ENCODE peak calls at places on chromosomes 12 and 14, in nine cellular contexts. One of them, this sample, is unnamed.

GRCh38 chr14:29310757-29311156 is 544.2 kb downstream of the FOXG1 start:
- DNase-seq in endothelial cell: no peak
- DNase-seq in astrocyte of the cerebellum: peak; percentile 23
- DNase-seq in astrocyte of the spinal cord: peak; percentile 52
- DNase-seq in uterus: no peak
- DNase-seq in adrenal gland: no peak
- DNase-seq in GM10248: no peak
- DNase-seq in lower lobe of right lung: no peak
- DNase-seq in cardiac fibroblast: peak; percentile 91
- DNase-seq in this sample: no peak

GRCh38 chr12:57126561-57126960 is 1.7 kb upstream of the LRP1 start:
- DNase-seq in uterus: peak; percentile 18
- DNase-seq in GM10248: no peak
- DNase-seq in endothelial cell: no peak
- DNase-seq in adrenal gland: no peak
- DNase-seq in cardiac fibroblast: no peak
- DNase-seq in astrocyte of the cerebellum: no peak
- DNase-seq in lower lobe of right lung: no peak
- DNase-seq in astrocyte of the spinal cord: no peak
- DNase-seq in this sample: no peak

GRCh38 chr14:72810201-72810600 is 83.7 kb downstream of the DPF3 start:
- DNase-seq in astrocyte of the spinal cord: no peak
- DNase-seq in astrocyte of the cerebellum: no peak
- DNase-seq in adrenal gland: no peak
- DNase-seq in endothelial cell: no peak
- DNase-seq in cardiac fibroblast: peak; percentile 27
- DNase-seq in GM10248: no peak
- DNase-seq in lower lobe of right lung: no peak
- DNase-seq in uterus: no peak
- DNase-seq in this sample: no peak

GRCh38 chr12:123288751-123289346 is 17.2 kb upstream of the CDK2AP1 start:
- DNase-seq in astrocyte of the spinal cord: no peak
- DNase-seq in lower lobe of right lung: no peak
- DNase-seq in adrenal gland: no peak
- DNase-seq in astrocyte of the cerebellum: no peak
- DNase-seq in uterus: no peak
- DNase-seq in GM10248: no peak
- DNase-seq in cardiac fibroblast: no peak
- DNase-seq in endothelial cell: no peak
- DNase-seq in this sample: no peak

GRCh38 chr14:102821252-102821651 is 44.0 kb downstream of the TRAF3 start:
- DNase-seq in lower lobe of right lung: no peak
- DNase-seq in GM10248: no peak
- DNase-seq in astrocyte of the spinal cord: no peak
- DNase-seq in astrocyte of the cerebellum: no peak
- DNase-seq in uterus: no peak
- DNase-seq in cardiac fibroblast: no peak
- DNase-seq in adrenal gland: no peak
- DNase-seq in endothelial cell: no peak
- DNase-seq in this sample: no peak

GRCh38 chr12:130070017-130070653 is 92.1 kb upstream of the FZD10 start:
- DNase-seq in astrocyte of the spinal cord: no peak
- DNase-seq in endothelial cell: no peak
- DNase-seq in adrenal gland: peak; percentile 27
- DNase-seq in astrocyte of the cerebellum: no peak
- DNase-seq in cardiac fibroblast: no peak
- DNase-seq in uterus: no peak
- DNase-seq in lower lobe of right lung: no peak
- DNase-seq in GM10248: no peak
- DNase-seq in this sample: no peak

GRCh38 chr12:32036477-32037263 is 70.0 kb upstream of the BICD1 start:
- DNase-seq in GM10248: no peak
- DNase-seq in endothelial cell: no peak
- DNase-seq in adrenal gland: no peak
- DNase-seq in astrocyte of the spinal cord: no peak
- DNase-seq in lower lobe of right lung: no peak
- DNase-seq in cardiac fibroblast: no peak
- DNase-seq in uterus: no peak
- DNase-seq in astrocyte of the cerebellum: no peak
- DNase-seq in this sample: no peak

GRCh38 chr12:20370001-20370381 is 1.7 kb downstream of the PDE3A start:
- DNase-seq in endothelial cell: peak; percentile 10
- DNase-seq in adrenal gland: no peak
- DNase-seq in GM10248: no peak
- DNase-seq in uterus: peak; percentile 32
- DNase-seq in astrocyte of the spinal cord: peak; percentile 32
- DNase-seq in lower lobe of right lung: peak; percentile 41
- DNase-seq in cardiac fibroblast: peak; percentile 45
- DNase-seq in astrocyte of the cerebellum: no peak
- DNase-seq in this sample: no peak

GRCh38 chr12:79546461-79547043 is 144.2 kb downstream of the PAWR start:
- DNase-seq in GM10248: no peak
- DNase-seq in astrocyte of the spinal cord: peak; percentile 58
- DNase-seq in endothelial cell: no peak
- DNase-seq in cardiac fibroblast: no peak
- DNase-seq in lower lobe of right lung: no peak
- DNase-seq in adrenal gland: no peak
- DNase-seq in uterus: no peak
- DNase-seq in astrocyte of the cerebellum: no peak
- DNase-seq in this sample: no peak

GRCh38 chr12:68119250-68119649 is 40.3 kb downstream of the IFNG start:
- DNase-seq in adrenal gland: no peak
- DNase-seq in uterus: no peak
- DNase-seq in endothelial cell: no peak
- DNase-seq in cardiac fibroblast: no peak
- DNase-seq in astrocyte of the cerebellum: no peak
- DNase-seq in GM10248: peak; percentile 24
- DNase-seq in astrocyte of the spinal cord: no peak
- DNase-seq in lower lobe of right lung: no peak
- DNase-seq in this sample: no peak

GRCh38 chr14:89911018-89911919 is 43.3 kb downstream of the EFCAB11 start:
- DNase-seq in lower lobe of right lung: no peak
- DNase-seq in uterus: peak; percentile 28
- DNase-seq in GM10248: no peak
- DNase-seq in endothelial cell: no peak
- DNase-seq in cardiac fibroblast: peak; percentile 46
- DNase-seq in astrocyte of the spinal cord: peak; percentile 86
- DNase-seq in astrocyte of the cerebellum: peak; percentile 66
- DNase-seq in adrenal gland: no peak
- DNase-seq in this sample: no peak

GRCh38 chr12:65725376-65725775 is 98.9 kb upstream of the HMGA2 start:
- DNase-seq in GM10248: no peak
- DNase-seq in adrenal gland: no peak
- DNase-seq in uterus: no peak
- DNase-seq in endothelial cell: no peak
- DNase-seq in lower lobe of right lung: no peak
- DNase-seq in cardiac fibroblast: peak; percentile 45
- DNase-seq in astrocyte of the spinal cord: peak; percentile 41
- DNase-seq in astrocyte of the cerebellum: no peak
- DNase-seq in this sample: no peak

GRCh38 chr12:87511371-87511770 is 517.8 kb downstream of the C12orf50 start:
- DNase-seq in lower lobe of right lung: no peak
- DNase-seq in astrocyte of the cerebellum: no peak
- DNase-seq in uterus: no peak
- DNase-seq in cardiac fibroblast: peak; percentile 11
- DNase-seq in endothelial cell: no peak
- DNase-seq in adrenal gland: no peak
- DNase-seq in GM10248: no peak
- DNase-seq in astrocyte of the spinal cord: no peak
- DNase-seq in this sample: no peak

GRCh38 chr12:108306014-108306501 is 33.1 kb downstream of the CMKLR1 start:
- DNase-seq in cardiac fibroblast: peak; percentile 16
- DNase-seq in astrocyte of the cerebellum: peak; percentile 18
- DNase-seq in uterus: peak; percentile 58
- DNase-seq in lower lobe of right lung: no peak
- DNase-seq in GM10248: no peak
- DNase-seq in endothelial cell: no peak
- DNase-seq in adrenal gland: peak; percentile 41
- DNase-seq in astrocyte of the spinal cord: peak; percentile 59
- DNase-seq in this sample: no peak

GRCh38 chr14:95290769-95291440 is 28.8 kb downstream of the CLMN start:
- DNase-seq in uterus: peak; percentile 12
- DNase-seq in endothelial cell: no peak
- DNase-seq in cardiac fibroblast: peak; percentile 24
- DNase-seq in astrocyte of the cerebellum: no peak
- DNase-seq in GM10248: peak; percentile 57
- DNase-seq in astrocyte of the spinal cord: no peak
- DNase-seq in adrenal gland: no peak
- DNase-seq in lower lobe of right lung: peak; percentile 61
- DNase-seq in this sample: no peak

GRCh38 chr12:92951006-92951405 is 21.9 kb upstream of the EEA1 start:
- DNase-seq in endothelial cell: no peak
- DNase-seq in adrenal gland: no peak
- DNase-seq in uterus: no peak
- DNase-seq in astrocyte of the cerebellum: no peak
- DNase-seq in cardiac fibroblast: no peak
- DNase-seq in astrocyte of the spinal cord: no peak
- DNase-seq in lower lobe of right lung: no peak
- DNase-seq in GM10248: no peak
- DNase-seq in this sample: no peak

GRCh38 chr12:75881910-75882309 is 149.7 kb downstream of the PHLDA1 start:
- DNase-seq in cardiac fibroblast: no peak
- DNase-seq in astrocyte of the spinal cord: peak; percentile 42
- DNase-seq in GM10248: no peak
- DNase-seq in endothelial cell: no peak
- DNase-seq in astrocyte of the cerebellum: no peak
- DNase-seq in adrenal gland: no peak
- DNase-seq in lower lobe of right lung: no peak
- DNase-seq in uterus: no peak
- DNase-seq in this sample: no peak
- TF ChIP-seq CTCF in cardiac fibroblast: no peak
- TF ChIP-seq CTCF in astrocyte of the spinal cord: no peak
- TF ChIP-seq CTCF in GM10248: no peak
- TF ChIP-seq CTCF in endothelial cell: no peak
- TF ChIP-seq CTCF in astrocyte of the cerebellum: no peak
- TF ChIP-seq CTCF in adrenal gland: no peak
- TF ChIP-seq CTCF in lower lobe of right lung: no peak
- TF ChIP-seq CTCF in uterus: no peak
- TF ChIP-seq CTCF in this sample: no peak

DNA sequence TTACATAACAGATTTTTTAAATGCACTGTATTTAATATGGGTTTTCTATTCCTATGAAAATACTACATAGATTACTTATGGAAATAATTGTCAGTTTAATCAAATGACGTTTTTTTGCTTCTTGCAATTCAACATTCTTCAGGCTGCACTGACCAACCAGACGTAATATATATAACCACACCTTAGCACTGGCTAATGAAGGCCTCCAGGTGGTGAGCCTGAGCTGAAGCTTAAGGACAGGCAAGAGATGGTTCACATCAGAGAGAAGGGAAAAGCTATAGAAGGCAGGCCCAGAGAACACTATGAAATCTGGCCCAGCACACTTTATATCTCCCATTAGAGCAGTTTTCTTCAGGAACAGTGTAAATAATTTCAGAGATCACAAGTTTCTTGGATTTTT is 2.8 kb upstream of the MDGA2 start:
- DNase-seq in lower lobe of right lung: no peak
- DNase-seq in GM10248: no peak
- DNase-seq in adrenal gland: no peak
- DNase-seq in cardiac fibroblast: no peak
- DNase-seq in endothelial cell: no peak
- DNase-seq in uterus: no peak
- DNase-seq in astrocyte of the spinal cord: no peak
- DNase-seq in astrocyte of the cerebellum: no peak
- DNase-seq in this sample: no peak
- TF ChIP-seq CTCF in lower lobe of right lung: no peak
- TF ChIP-seq CTCF in GM10248: no peak
- TF ChIP-seq CTCF in adrenal gland: no peak
- TF ChIP-seq CTCF in cardiac fibroblast: no peak
- TF ChIP-seq CTCF in endothelial cell: no peak
- TF ChIP-seq CTCF in uterus: no peak
- TF ChIP-seq CTCF in astrocyte of the spinal cord: no peak
- TF ChIP-seq CTCF in astrocyte of the cerebellum: no peak
- TF ChIP-seq CTCF in this sample: no peak

GRCh38 chr12:12916135-12916956 is 25.0 kb downstream of the GPRC5A start:
- DNase-seq in astrocyte of the cerebellum: peak; percentile 68
- DNase-seq in uterus: peak; percentile 90
- DNase-seq in astrocyte of the spinal cord: peak; percentile 82
- DNase-seq in adrenal gland: peak; percentile 87
- DNase-seq in lower lobe of right lung: peak; percentile 84
- DNase-seq in endothelial cell: peak; percentile 89
- DNase-seq in GM10248: peak; percentile 82
- DNase-seq in cardiac fibroblast: peak; percentile 87
- DNase-seq in this sample: peak; percentile 73
- TF ChIP-seq CTCF in astrocyte of the cerebellum: peak; percentile 99
- TF ChIP-seq CTCF in uterus: peak; percentile 96
- TF ChIP-seq CTCF in astrocyte of the spinal cord: peak; percentile 98
- TF ChIP-seq CTCF in adrenal gland: peak; percentile 96
- TF ChIP-seq CTCF in lower lobe of right lung: peak; percentile 98
- TF ChIP-seq CTCF in endothelial cell: peak; percentile 99
- TF ChIP-seq CTCF in GM10248: peak; percentile 96
- TF ChIP-seq CTCF in cardiac fibroblast: peak; percentile 96
- TF ChIP-seq CTCF in this sample: peak; percentile 86

DNA sequence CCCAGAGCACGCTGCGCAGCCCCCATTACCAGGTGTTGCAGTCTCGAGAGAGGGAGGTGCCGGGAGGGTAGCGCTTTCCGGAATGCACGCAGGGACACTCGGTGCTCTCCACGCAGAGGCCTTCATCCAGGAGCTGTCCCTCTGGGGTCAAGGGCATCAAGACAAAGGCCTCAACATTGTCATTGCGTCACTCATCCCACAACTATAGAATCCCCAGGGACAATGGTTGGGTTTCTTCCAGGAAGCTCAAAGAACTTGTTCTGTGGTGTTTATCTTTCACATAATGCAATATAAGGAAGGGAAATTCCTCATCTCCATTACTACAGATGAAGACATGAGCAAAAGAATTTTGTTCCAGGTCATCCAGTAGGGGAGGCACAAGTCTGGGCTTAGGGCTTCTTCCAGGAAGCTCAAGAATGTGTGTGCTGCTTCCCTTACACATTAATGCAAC is 52.1 kb downstream of the VWF start:
- DNase-seq in uterus: no peak
- DNase-seq in adrenal gland: peak; percentile 45
- DNase-seq in astrocyte of the cerebellum: no peak
- DNase-seq in astrocyte of the spinal cord: peak; percentile 49
- DNase-seq in lower lobe of right lung: no peak
- DNase-seq in endothelial cell: no peak
- DNase-seq in GM10248: no peak
- DNase-seq in cardiac fibroblast: peak; percentile 95
- DNase-seq in this sample: no peak
- TF ChIP-seq CTCF in uterus: no peak
- TF ChIP-seq CTCF in adrenal gland: peak; percentile 5
- TF ChIP-seq CTCF in astrocyte of the cerebellum: peak; percentile 32
- TF ChIP-seq CTCF in astrocyte of the spinal cord: peak; percentile 36
- TF ChIP-seq CTCF in lower lobe of right lung: peak; percentile 17
- TF ChIP-seq CTCF in endothelial cell: no peak
- TF ChIP-seq CTCF in GM10248: no peak
- TF ChIP-seq CTCF in cardiac fibroblast: peak; percentile 62
- TF ChIP-seq CTCF in this sample: no peak

GRCh38 chr14:76844223-76844622 is 18.0 kb downstream of the LRRC74A start:
- DNase-seq in astrocyte of the spinal cord: peak; percentile 30
- DNase-seq in endothelial cell: peak; percentile 61
- DNase-seq in uterus: peak; percentile 22
- DNase-seq in lower lobe of right lung: peak; percentile 75
- DNase-seq in astrocyte of the cerebellum: no peak
- DNase-seq in cardiac fibroblast: peak; percentile 85
- DNase-seq in GM10248: no peak
- DNase-seq in adrenal gland: peak; percentile 83
- DNase-seq in this sample: no peak
- TF ChIP-seq CTCF in astrocyte of the spinal cord: peak; percentile 12
- TF ChIP-seq CTCF in endothelial cell: no peak
- TF ChIP-seq CTCF in uterus: peak; percentile 31
- TF ChIP-seq CTCF in lower lobe of right lung: peak; percentile 47
- TF ChIP-seq CTCF in astrocyte of the cerebellum: peak; percentile 15
- TF ChIP-seq CTCF in cardiac fibroblast: peak; percentile 52
- TF ChIP-seq CTCF in GM10248: no peak
- TF ChIP-seq CTCF in adrenal gland: peak; percentile 46
- TF ChIP-seq CTCF in this sample: no peak